ENCODE peak calls at places on chromosomes 13 and 19, in seven cellular contexts. P, V, M, J, I, F and Q are unnamed samples.

GRCh38 chr13:41596190-41596589 is 138.8 kb downstream of the RGCC start:
- DNase-seq in V (no peak), M (no peak), P (no peak), J (no peak), I (no peak), F (no peak), Q (no peak)

GRCh38 chr19:10335149-10336053 is 2.1 kb upstream of the RAVER1 start:
- DNase-seq in V (no peak), F (no peak), M (no peak), J (no peak), I (no peak), P (no peak), Q (no peak)

GRCh38 chr13:57018915-57019314 is 121.8 kb upstream of the PRR20A start:
- DNase-seq in F (no peak), V (no peak), P (no peak), I (no peak), J (no peak), M (no peak), Q (no peak)

GRCh38 chr13:106566682-106567420 is 1.1 kb downstream of the ARGLU1 start:
- DNase-seq in M (peak; percentile 32), I (peak; percentile 79), P (peak; percentile 49), J (no peak), V (no peak), F (no peak), Q (peak; percentile 28)

GRCh38 chr13:85529216-85529590 is 270.0 kb downstream of the SLITRK6 start:
- DNase-seq in M (no peak), P (no peak), F (no peak), J (no peak), I (no peak), V (no peak), Q (no peak)

GRCh38 chr13:20190481-20191310 is 2.0 kb downstream of the GJB2 start:
- DNase-seq in P (no peak), M (no peak), I (no peak), J (no peak), F (no peak), V (no peak), Q (no peak)

GRCh38 chr13:43348397-43348796 is 325.0 kb downstream of the DNAJC15 start:
- DNase-seq in J (no peak), F (no peak), P (no peak), M (no peak), I (no peak), V (no peak), Q (no peak)

GRCh38 chr13:97275265-97275664 is 53.1 kb downstream of the MBNL2 start:
- DNase-seq in V (no peak), I (no peak), J (no peak), M (peak; percentile 57), P (no peak), F (no peak), Q (no peak)

GRCh38 chr19:1811472-1811894 is 593 bp downstream of the ATP8B3 start:
- DNase-seq in V (peak; percentile 90), M (peak; percentile 59), I (peak; percentile 66), P (peak; percentile 81), F (no peak), J (no peak), Q (no peak)

GRCh38 chr19:38250821-38251563 is 5.2 kb downstream of the PPP1R14A start:
- DNase-seq in V (no peak), I (no peak), F (no peak), J (no peak), M (peak; percentile 82), P (no peak), Q (no peak)

GRCh38 chr19:42279148-42279901 is 10.3 kb downstream of the CIC start:
- DNase-seq in J (no peak), P (no peak), M (no peak), F (no peak), I (no peak), V (no peak), Q (no peak)
- TF ChIP-seq YY1 in J (no peak), P (no peak), M (no peak), F (no peak), I (no peak), V (no peak), Q (no peak)

DNA sequence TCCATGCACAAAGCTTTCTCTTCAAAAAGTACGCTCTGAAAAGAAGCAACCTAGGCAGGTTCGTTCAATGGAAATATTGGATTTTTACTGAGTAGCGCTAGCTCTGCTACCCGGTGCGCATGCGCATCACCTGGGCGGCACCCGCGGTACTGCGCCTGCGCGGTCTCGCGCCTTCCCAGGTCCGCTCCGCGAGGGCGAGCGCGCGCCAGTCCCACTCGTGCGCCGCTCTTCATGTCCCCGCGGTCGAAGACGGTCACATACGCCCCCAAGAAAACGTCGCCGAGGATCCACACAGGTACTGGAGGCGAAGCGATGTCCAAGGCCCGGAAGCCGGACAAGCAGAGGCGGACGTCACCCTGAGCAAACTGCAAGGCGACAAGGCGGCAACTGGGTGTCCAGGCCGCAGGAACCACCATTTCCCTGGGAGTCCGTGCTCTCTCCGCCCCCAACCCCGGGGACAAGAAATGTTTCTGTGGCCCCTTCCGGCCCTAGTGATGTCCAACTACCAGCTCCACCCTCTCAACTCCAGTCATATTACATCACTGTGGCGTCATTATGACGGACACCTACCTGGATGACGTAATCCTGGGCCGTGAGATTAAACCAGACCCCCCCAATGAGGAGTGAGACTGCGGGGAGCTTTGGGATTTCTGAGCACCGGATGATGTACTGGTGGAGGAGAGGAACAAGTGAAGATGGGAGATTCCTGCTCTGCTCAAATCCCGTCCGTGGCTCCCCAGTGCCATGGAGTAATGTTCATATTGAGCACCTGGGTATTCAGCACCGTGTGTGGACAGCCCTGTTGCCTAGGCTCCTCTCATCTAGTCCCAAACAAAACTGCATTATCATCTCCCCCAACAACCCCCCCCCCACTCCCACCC is 4.8 kb upstream of the KCNC3 start:
- DNase-seq in J (no peak), F (no peak), I (peak; percentile 98), V (no peak), M (no peak), P (peak; percentile 97), Q (no peak)
- H3K4me3 ChIP-seq in J (peak overlapping the region; percentile 86), F (peak overlapping the region; percentile 66), I (peak overlapping the region; percentile 58), V (peak overlapping the region; percentile 40), M (peak overlapping the region; percentile 68), P (peak overlapping the region; percentile 41), Q (peak overlapping the region; percentile 83)

DNA sequence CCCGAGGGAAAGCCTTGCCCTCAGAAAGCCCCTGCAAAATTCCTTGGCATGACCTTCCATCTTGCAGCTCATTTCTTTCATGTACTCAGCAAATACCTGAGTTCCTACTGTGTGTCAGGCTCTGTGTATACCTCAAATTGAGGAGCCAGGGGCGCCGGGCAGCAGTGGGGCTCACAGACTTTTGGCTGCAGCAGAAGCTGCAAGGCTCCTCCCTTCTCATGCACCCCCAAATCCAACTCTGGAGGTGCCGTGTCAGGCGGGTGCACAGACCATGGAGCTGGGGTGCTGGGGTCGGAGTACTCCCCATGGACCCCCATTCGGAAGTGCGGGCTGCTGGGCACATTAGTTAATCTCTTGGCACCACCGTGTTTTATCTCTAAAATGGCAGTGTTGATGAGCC is 72.3 kb downstream of the COL4A2 start:
- DNase-seq in M (no peak), I (no peak), V (no peak), F (no peak), J (no peak), P (no peak), Q (no peak)
- TF ChIP-seq YY1 in M (no peak), I (no peak), V (no peak), F (no peak), J (no peak), P (no peak), Q (no peak)

GRCh38 chr19:16470541-16470910 is 1.2 kb downstream of the EPS15L1 start:
- DNase-seq in V (no peak), P (no peak), J (no peak), M (no peak), I (no peak), F (no peak), Q (no peak)
- H3K4me3 ChIP-seq in V (peak overlapping the region; percentile 57), P (peak overlapping the region; percentile 75), J (peak overlapping the region; percentile 91), M (peak overlapping the region; percentile 98), I (peak overlapping the region; percentile 77), F (peak overlapping the region; percentile 76), Q (peak overlapping the region; percentile 75)